ENCODE peak calls at places on chromosomes 6 and 20, in nine cellular contexts. One of them, this sample, is unnamed.

GRCh38 chr6:155530219-155530834 is 74.7 kb upstream of the NOX3 start:
- DNase-seq in left lung: no peak
- DNase-seq in neural progenitor cell: peak; percentile 33
- DNase-seq in tibial artery: no peak
- DNase-seq in left ventricle myocardium inferior: no peak
- DNase-seq in aorta: no peak
- DNase-seq in GM23338: peak; percentile 35
- DNase-seq in heart left ventricle: no peak
- DNase-seq in body of pancreas: peak; percentile 10
- DNase-seq in this sample: no peak

GRCh38 chr6:15366003-15366535 is 120.2 kb downstream of the JARID2 start:
- DNase-seq in body of pancreas: no peak
- DNase-seq in tibial artery: no peak
- DNase-seq in heart left ventricle: no peak
- DNase-seq in aorta: no peak
- DNase-seq in neural progenitor cell: no peak
- DNase-seq in left ventricle myocardium inferior: no peak
- DNase-seq in left lung: no peak
- DNase-seq in GM23338: no peak
- DNase-seq in this sample: no peak

GRCh38 chr6:155510879-155511278 is 55.2 kb upstream of the NOX3 start:
- DNase-seq in body of pancreas: no peak
- DNase-seq in tibial artery: no peak
- DNase-seq in heart left ventricle: no peak
- DNase-seq in aorta: no peak
- DNase-seq in neural progenitor cell: no peak
- DNase-seq in GM23338: no peak
- DNase-seq in left lung: no peak
- DNase-seq in left ventricle myocardium inferior: no peak
- DNase-seq in this sample: no peak

GRCh38 chr6:144415835-144416237 is 130.7 kb downstream of the UTRN start:
- DNase-seq in GM23338: no peak
- DNase-seq in aorta: no peak
- DNase-seq in neural progenitor cell: no peak
- DNase-seq in body of pancreas: no peak
- DNase-seq in heart left ventricle: no peak
- DNase-seq in tibial artery: no peak
- DNase-seq in left ventricle myocardium inferior: no peak
- DNase-seq in left lung: no peak
- DNase-seq in this sample: no peak

GRCh38 chr6:73121421-73121993 is 103.8 kb downstream of the KHDC1L start:
- DNase-seq in aorta: no peak
- DNase-seq in left lung: no peak
- DNase-seq in neural progenitor cell: no peak
- DNase-seq in GM23338: peak; percentile 33
- DNase-seq in left ventricle myocardium inferior: no peak
- DNase-seq in body of pancreas: no peak
- DNase-seq in heart left ventricle: no peak
- DNase-seq in tibial artery: no peak
- DNase-seq in this sample: no peak

GRCh38 chr20:21322921-21323321 is 19.8 kb downstream of the XRN2 start:
- DNase-seq in tibial artery: no peak
- DNase-seq in left ventricle myocardium inferior: no peak
- DNase-seq in neural progenitor cell: no peak
- DNase-seq in GM23338: no peak
- DNase-seq in heart left ventricle: no peak
- DNase-seq in aorta: no peak
- DNase-seq in body of pancreas: no peak
- DNase-seq in left lung: no peak
- DNase-seq in this sample: no peak

GRCh38 chr6:10658910-10659696 is 35.3 kb downstream of the C6orf52 start:
- DNase-seq in GM23338: peak; percentile 18
- DNase-seq in aorta: no peak
- DNase-seq in left lung: no peak
- DNase-seq in tibial artery: no peak
- DNase-seq in neural progenitor cell: no peak
- DNase-seq in body of pancreas: no peak
- DNase-seq in heart left ventricle: no peak
- DNase-seq in left ventricle myocardium inferior: no peak
- DNase-seq in this sample: no peak

GRCh38 chr6:132282696-132283095 is 118.6 kb downstream of the MOXD1 start:
- DNase-seq in GM23338: no peak
- DNase-seq in body of pancreas: no peak
- DNase-seq in heart left ventricle: no peak
- DNase-seq in tibial artery: no peak
- DNase-seq in left lung: no peak
- DNase-seq in left ventricle myocardium inferior: no peak
- DNase-seq in aorta: no peak
- DNase-seq in neural progenitor cell: no peak
- DNase-seq in this sample: no peak

GRCh38 chr20:44648579-44648978 is 2.9 kb downstream of the ADA start:
- DNase-seq in left ventricle myocardium inferior: no peak
- DNase-seq in body of pancreas: no peak
- DNase-seq in left lung: no peak
- DNase-seq in aorta: no peak
- DNase-seq in tibial artery: no peak
- DNase-seq in heart left ventricle: peak; percentile 25
- DNase-seq in neural progenitor cell: peak; percentile 48
- DNase-seq in GM23338: peak; percentile 76
- DNase-seq in this sample: no peak
- H3K4me1 ChIP-seq in left ventricle myocardium inferior: peaks cover 90% of the 10 kb centered on the region
- H3K4me1 ChIP-seq in body of pancreas: peaks cover 23% of the 10 kb centered on the region
- H3K4me1 ChIP-seq in left lung: peaks cover 18% of the 10 kb centered on the region
- H3K4me1 ChIP-seq in aorta: no peaks in the 10 kb centered on the region
- H3K4me1 ChIP-seq in tibial artery: peaks cover 20% of the 10 kb centered on the region
- H3K4me1 ChIP-seq in heart left ventricle: peaks cover 15% of the 10 kb centered on the region
- H3K4me1 ChIP-seq in neural progenitor cell: peaks cover 42% of the 10 kb centered on the region
- H3K4me1 ChIP-seq in GM23338: peaks cover 25% of the 10 kb centered on the region
- H3K4me1 ChIP-seq in this sample: peaks cover 78% of the 10 kb centered on the region

DNA sequence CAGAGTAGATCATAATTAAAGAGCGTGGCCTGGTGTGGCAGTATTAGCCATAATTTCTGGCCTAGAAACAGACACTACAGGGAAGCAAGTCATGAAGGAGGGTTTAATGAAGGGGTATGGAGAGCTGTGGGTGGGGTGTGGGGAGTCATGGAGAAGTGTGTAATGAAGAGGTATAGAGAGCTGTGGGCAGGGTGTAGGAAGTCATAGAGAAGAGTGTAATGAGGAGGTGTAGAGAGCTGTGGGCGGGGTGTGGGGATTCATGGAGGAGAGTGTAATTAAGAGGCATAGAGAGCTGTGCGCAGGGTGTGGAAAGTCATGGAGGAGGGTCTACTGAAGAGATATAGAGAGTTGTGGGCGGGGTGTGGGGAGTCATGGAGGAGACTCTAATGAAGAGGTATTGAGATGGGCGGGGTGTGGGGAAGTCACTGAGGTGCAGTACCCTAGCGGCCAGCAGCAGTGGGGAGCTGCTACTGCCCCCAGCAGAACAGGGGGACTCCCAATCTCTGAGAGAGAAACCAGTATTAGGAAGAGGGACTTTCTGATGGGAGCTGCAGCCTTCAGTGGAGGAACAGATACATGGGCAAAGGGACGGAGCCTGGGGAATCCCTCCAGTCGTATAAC is 145.4 kb upstream of the FOXA2 start:
- DNase-seq in tibial artery: no peak
- DNase-seq in left ventricle myocardium inferior: no peak
- DNase-seq in GM23338: no peak
- DNase-seq in heart left ventricle: no peak
- DNase-seq in body of pancreas: no peak
- DNase-seq in neural progenitor cell: no peak
- DNase-seq in aorta: no peak
- DNase-seq in left lung: no peak
- DNase-seq in this sample: no peak
- H3K27ac ChIP-seq in tibial artery: no peak overlapping the region
- H3K27ac ChIP-seq in left ventricle myocardium inferior: no peak overlapping the region
- H3K27ac ChIP-seq in GM23338: no peak overlapping the region
- H3K27ac ChIP-seq in heart left ventricle: no peak overlapping the region
- H3K27ac ChIP-seq in body of pancreas: no peak overlapping the region
- H3K27ac ChIP-seq in neural progenitor cell: no peak overlapping the region
- H3K27ac ChIP-seq in aorta: no peak overlapping the region
- H3K27ac ChIP-seq in left lung: no peak overlapping the region
- H3K27ac ChIP-seq in this sample: no peak overlapping the region

DNA sequence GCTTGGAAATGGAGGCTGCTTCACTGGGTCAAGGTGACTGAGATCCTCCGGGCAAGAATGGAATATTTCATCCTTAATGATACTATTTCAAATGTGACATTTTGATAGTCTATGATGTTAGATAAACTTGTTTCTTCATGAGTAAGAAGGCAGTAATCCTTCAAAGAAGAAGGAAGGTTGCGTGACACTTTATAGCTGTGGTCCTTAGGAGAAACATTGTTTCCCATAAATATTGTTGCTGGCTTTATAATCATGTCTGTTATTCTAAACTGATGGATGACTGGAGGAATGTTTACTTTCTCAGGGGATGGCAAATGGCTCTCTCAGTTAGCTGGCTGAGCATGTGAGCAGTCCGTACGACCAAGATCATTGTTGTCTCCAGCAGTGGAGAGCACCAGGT is 171.1 kb upstream of the OLIG3 start:
- DNase-seq in neural progenitor cell: no peak
- DNase-seq in body of pancreas: no peak
- DNase-seq in left ventricle myocardium inferior: no peak
- DNase-seq in heart left ventricle: no peak
- DNase-seq in aorta: no peak
- DNase-seq in GM23338: no peak
- DNase-seq in left lung: no peak
- DNase-seq in tibial artery: no peak
- DNase-seq in this sample: no peak
- H3K4me1 ChIP-seq in neural progenitor cell: peaks cover 3% of the 10 kb centered on the region
- H3K4me1 ChIP-seq in body of pancreas: peaks cover 17% of the 10 kb centered on the region
- H3K4me1 ChIP-seq in left ventricle myocardium inferior: no peaks in the 10 kb centered on the region
- H3K4me1 ChIP-seq in heart left ventricle: no peaks in the 10 kb centered on the region
- H3K4me1 ChIP-seq in aorta: no peaks in the 10 kb centered on the region
- H3K4me1 ChIP-seq in GM23338: no peaks in the 10 kb centered on the region
- H3K4me1 ChIP-seq in left lung: no peaks in the 10 kb centered on the region
- H3K4me1 ChIP-seq in tibial artery: no peaks in the 10 kb centered on the region
- H3K4me1 ChIP-seq in this sample: no peaks in the 10 kb centered on the region

GRCh38 chr20:57461726-57462125 is 63.2 kb downstream of the CTCFL start:
- DNase-seq in left lung: no peak
- DNase-seq in heart left ventricle: no peak
- DNase-seq in left ventricle myocardium inferior: no peak
- DNase-seq in neural progenitor cell: no peak
- DNase-seq in GM23338: no peak
- DNase-seq in aorta: peak; percentile 67
- DNase-seq in tibial artery: no peak
- DNase-seq in body of pancreas: no peak
- DNase-seq in this sample: no peak

GRCh38 chr20:57465943-57466342 is 59.0 kb downstream of the CTCFL start:
- DNase-seq in aorta: peak; percentile 14
- DNase-seq in heart left ventricle: no peak
- DNase-seq in left lung: no peak
- DNase-seq in tibial artery: no peak
- DNase-seq in GM23338: no peak
- DNase-seq in left ventricle myocardium inferior: no peak
- DNase-seq in body of pancreas: no peak
- DNase-seq in neural progenitor cell: no peak
- DNase-seq in this sample: no peak

GRCh38 chr20:57465486-57465885 is 59.5 kb downstream of the CTCFL start:
- DNase-seq in left ventricle myocardium inferior: no peak
- DNase-seq in aorta: peak; percentile 34
- DNase-seq in neural progenitor cell: no peak
- DNase-seq in tibial artery: no peak
- DNase-seq in left lung: no peak
- DNase-seq in body of pancreas: no peak
- DNase-seq in GM23338: no peak
- DNase-seq in heart left ventricle: peak; percentile 37
- DNase-seq in this sample: no peak

GRCh38 chr20:57462781-57463180 is 62.2 kb downstream of the CTCFL start:
- DNase-seq in body of pancreas: no peak
- DNase-seq in heart left ventricle: no peak
- DNase-seq in neural progenitor cell: no peak
- DNase-seq in aorta: peak; percentile 25
- DNase-seq in left ventricle myocardium inferior: no peak
- DNase-seq in tibial artery: no peak
- DNase-seq in left lung: no peak
- DNase-seq in GM23338: no peak
- DNase-seq in this sample: no peak

DNA sequence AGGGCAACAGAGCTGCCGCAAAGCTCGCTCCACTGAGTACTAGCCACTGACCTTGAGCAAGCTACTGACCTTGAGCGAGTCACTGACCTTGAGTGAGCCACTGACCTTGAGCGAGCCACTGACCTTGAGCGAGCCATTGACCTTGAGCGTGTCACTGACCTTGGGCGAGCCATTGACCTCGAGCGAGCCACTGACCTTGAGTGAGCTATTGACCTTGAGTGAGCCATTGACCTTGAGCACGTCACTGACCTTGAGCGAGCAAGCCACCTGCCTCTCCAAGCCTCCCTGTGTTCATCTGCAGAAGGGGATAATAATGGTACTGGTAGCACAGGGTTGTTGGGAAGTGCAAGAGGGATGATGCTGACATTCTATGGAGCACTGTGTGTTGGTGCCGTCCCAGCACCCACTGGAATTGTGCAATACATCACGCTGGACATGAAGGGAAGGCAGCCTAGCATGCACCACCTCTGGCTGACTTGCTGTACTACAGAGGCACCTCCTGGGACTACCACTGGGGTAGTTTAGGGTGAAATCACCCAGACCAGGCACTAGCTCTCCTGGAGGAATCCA is 60.2 kb downstream of the CTCFL start:
- DNase-seq in neural progenitor cell: no peak
- DNase-seq in left ventricle myocardium inferior: no peak
- DNase-seq in heart left ventricle: peak; percentile 55
- DNase-seq in left lung: no peak
- DNase-seq in GM23338: peak; percentile 52
- DNase-seq in aorta: peak; percentile 51
- DNase-seq in body of pancreas: peak; percentile 50
- DNase-seq in tibial artery: no peak
- DNase-seq in this sample: no peak
- H3K27ac ChIP-seq in neural progenitor cell: no peak overlapping the region
- H3K27ac ChIP-seq in left ventricle myocardium inferior: no peak overlapping the region
- H3K27ac ChIP-seq in heart left ventricle: no peak overlapping the region
- H3K27ac ChIP-seq in left lung: peak overlapping the region; percentile 80
- H3K27ac ChIP-seq in GM23338: no peak overlapping the region
- H3K27ac ChIP-seq in aorta: no peak overlapping the region
- H3K27ac ChIP-seq in body of pancreas: no peak overlapping the region
- H3K27ac ChIP-seq in tibial artery: no peak overlapping the region
- H3K27ac ChIP-seq in this sample: no peak overlapping the region

DNA sequence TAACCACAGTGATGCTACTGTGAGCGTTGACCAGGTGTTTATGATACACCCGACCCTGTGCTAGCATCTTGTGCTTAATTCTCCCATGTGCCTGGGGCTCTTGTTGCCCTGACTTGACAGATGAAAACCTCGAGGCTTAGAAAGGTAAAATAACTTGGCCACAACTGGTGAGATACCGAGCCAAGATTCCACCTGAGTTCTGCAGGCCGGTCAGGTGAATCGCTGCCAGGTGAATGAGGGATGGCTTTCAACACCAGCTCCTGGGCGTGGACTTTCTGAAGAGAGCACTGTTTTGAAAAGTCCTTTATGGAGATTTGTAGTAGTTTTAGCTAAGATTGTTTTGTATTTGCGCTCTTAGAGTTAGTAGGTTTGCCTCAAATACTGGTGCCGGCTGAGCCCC is 12.2 kb upstream of the ZNF831 start:
- DNase-seq in tibial artery: no peak
- DNase-seq in body of pancreas: no peak
- DNase-seq in GM23338: no peak
- DNase-seq in aorta: no peak
- DNase-seq in neural progenitor cell: no peak
- DNase-seq in left lung: no peak
- DNase-seq in heart left ventricle: no peak
- DNase-seq in left ventricle myocardium inferior: no peak
- DNase-seq in this sample: no peak
- H3K4me1 ChIP-seq in tibial artery: peaks cover 50% of the 10 kb centered on the region
- H3K4me1 ChIP-seq in body of pancreas: no peaks in the 10 kb centered on the region
- H3K4me1 ChIP-seq in GM23338: no peaks in the 10 kb centered on the region
- H3K4me1 ChIP-seq in aorta: no peaks in the 10 kb centered on the region
- H3K4me1 ChIP-seq in neural progenitor cell: no peaks in the 10 kb centered on the region
- H3K4me1 ChIP-seq in left lung: no peaks in the 10 kb centered on the region
- H3K4me1 ChIP-seq in heart left ventricle: peaks cover 10% of the 10 kb centered on the region
- H3K4me1 ChIP-seq in left ventricle myocardium inferior: peaks cover 46% of the 10 kb centered on the region
- H3K4me1 ChIP-seq in this sample: peaks cover 77% of the 10 kb centered on the region

GRCh38 chr20:43915209-43916072 is 789 bp downstream of the TOX2 start:
- DNase-seq in left ventricle myocardium inferior: no peak
- DNase-seq in tibial artery: no peak
- DNase-seq in left lung: peak; percentile 83
- DNase-seq in GM23338: peak; percentile 67
- DNase-seq in heart left ventricle: no peak
- DNase-seq in body of pancreas: no peak
- DNase-seq in aorta: peak; percentile 80
- DNase-seq in neural progenitor cell: peak; percentile 75
- DNase-seq in this sample: no peak
- H3K27ac ChIP-seq in left ventricle myocardium inferior: no peak overlapping the region
- H3K27ac ChIP-seq in tibial artery: no peak overlapping the region
- H3K27ac ChIP-seq in left lung: peak overlapping the region; percentile 74
- H3K27ac ChIP-seq in GM23338: no peak overlapping the region
- H3K27ac ChIP-seq in heart left ventricle: no peak overlapping the region
- H3K27ac ChIP-seq in body of pancreas: no peak overlapping the region
- H3K27ac ChIP-seq in aorta: no peak overlapping the region
- H3K27ac ChIP-seq in neural progenitor cell: no peak overlapping the region
- H3K27ac ChIP-seq in this sample: no peak overlapping the region

This sample was measured in effector memory CD4-positive, alpha-beta T cell.